ENCODE peak calls at places on chromosomes 3 and 15, in nine cellular contexts. V, G, P, H, C, D, X, T and A are unnamed samples.

GRCh38 chr15:58383876-58384275 is 47.9 kb upstream of the LIPC start:
- DNase-seq in T (no peak), C (no peak), G (no peak), P (no peak), V (no peak), X (peak; percentile 54), H (no peak), D (no peak), A (no peak)

GRCh38 chr15:59642351-59642750 is 15.0 kb downstream of the GTF2A2 start:
- DNase-seq in G (no peak), H (no peak), D (no peak), X (no peak), T (no peak), C (peak; percentile 19), V (no peak), P (no peak), A (no peak)

GRCh38 chr15:72248514-72248913 is 17.5 kb upstream of the PKM start:
- DNase-seq in V (no peak), C (no peak), H (no peak), T (no peak), X (no peak), P (no peak), D (no peak), G (no peak), A (no peak)

GRCh38 chr3:16503191-16503776 is 10.2 kb downstream of the RFTN1 start:
- DNase-seq in C (no peak), D (no peak), X (no peak), T (no peak), G (no peak), P (no peak), V (no peak), H (no peak), A (no peak)

GRCh38 chr3:126927846-126928245 is 55.1 kb upstream of the PLXNA1 start:
- DNase-seq in X (no peak), P (no peak), H (no peak), D (no peak), T (no peak), G (peak; percentile 47), C (no peak), V (no peak), A (no peak)

GRCh38 chr3:112092439-112093179 is 6.4 kb downstream of the C3orf52 start:
- DNase-seq in H (no peak), V (no peak), C (peak; percentile 24), T (no peak), P (no peak), D (no peak), X (no peak), G (peak; percentile 33), A (peak; percentile 44)

GRCh38 chr15:76588811-76589747 is 252.5 kb downstream of the ISL2 start:
- DNase-seq in V (no peak), C (no peak), G (no peak), H (no peak), T (no peak), D (no peak), P (no peak), X (no peak), A (no peak)

GRCh38 chr3:195003893-195004289 is 267.1 kb downstream of the XXYLT1 start:
- DNase-seq in P (peak; percentile 57), V (no peak), T (no peak), H (no peak), D (no peak), G (no peak), X (no peak), C (no peak), A (no peak)

GRCh38 chr3:56839784-56840724 is 38.3 kb upstream of the ARHGEF3 start:
- DNase-seq in G (peak; percentile 55), P (no peak), H (no peak), V (no peak), D (no peak), T (no peak), X (no peak), C (peak; percentile 38), A (no peak)

GRCh38 chr3:189195302-189195701 is 23.5 kb downstream of the TPRG1 start:
- DNase-seq in D (no peak), V (no peak), G (no peak), P (no peak), X (peak; percentile 48), H (no peak), C (no peak), T (peak; percentile 42), A (no peak)

GRCh38 chr3:33994568-33994967 is 196.1 kb downstream of the PDCD6IP start:
- DNase-seq in X (no peak), C (no peak), D (no peak), G (no peak), P (no peak), H (no peak), V (no peak), T (no peak), A (no peak)

GRCh38 chr3:38658886-38659285 is 9.4 kb upstream of the SCN5A start:
- DNase-seq in T (no peak), P (no peak), H (no peak), C (no peak), V (no peak), D (no peak), G (no peak), X (no peak), A (no peak)

GRCh38 chr3:38657369-38657768 is 7.9 kb upstream of the SCN5A start:
- DNase-seq in C (no peak), H (no peak), T (no peak), X (no peak), G (no peak), P (no peak), V (no peak), D (no peak), A (no peak)

GRCh38 chr3:38653685-38654537 is 4.4 kb upstream of the SCN5A start:
- DNase-seq in P (no peak), T (no peak), X (no peak), G (no peak), V (no peak), H (no peak), D (no peak), C (no peak), A (no peak)

GRCh38 chr3:38652934-38653333 is 3.4 kb upstream of the SCN5A start:
- DNase-seq in C (no peak), T (no peak), H (no peak), P (no peak), G (no peak), D (no peak), V (no peak), X (no peak), A (no peak)

DNA sequence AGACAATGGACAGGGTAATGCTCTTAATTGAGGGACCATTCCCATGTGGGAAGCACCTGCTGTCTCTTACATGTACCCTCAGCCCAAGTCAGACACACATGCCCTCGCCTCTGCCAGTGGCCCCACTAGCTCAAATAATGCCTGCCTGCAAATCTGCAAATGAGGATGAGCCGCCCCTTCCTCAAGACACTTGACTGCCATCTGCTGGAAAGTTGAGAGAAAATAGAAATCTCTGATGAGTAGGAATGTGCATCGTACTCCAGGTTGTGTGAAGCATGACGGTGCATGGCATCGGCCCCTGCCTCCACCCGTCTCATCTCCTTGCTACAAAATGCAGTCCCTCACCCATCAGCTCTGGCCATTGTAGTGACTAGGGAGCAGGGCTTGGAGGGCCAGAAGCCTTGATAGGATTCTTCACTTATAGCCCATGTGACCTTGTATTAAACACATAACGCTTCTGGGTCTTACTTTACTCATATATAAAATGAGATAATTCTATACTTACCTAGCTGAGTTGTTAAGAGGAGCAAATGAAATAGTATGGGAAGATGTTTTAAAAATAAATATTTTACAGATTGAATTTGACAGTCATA is 6.3 kb upstream of the SCN5A start:
- DNase-seq in X (no peak), G (peak; percentile 16), T (no peak), D (peak; percentile 17), P (no peak), C (peak; percentile 46), V (peak; percentile 50), H (no peak), A (no peak)
- TF ChIP-seq CTCF in X (peak; percentile 14), G (peak; percentile 73), T (peak; percentile 26), D (peak; percentile 47), P (no peak), C (peak; percentile 48), V (peak; percentile 68), H (peak; percentile 62), A (peak; percentile 29)

GRCh38 chr15:37636736-37637135 is 297.7 kb upstream of the TMCO5A start:
- DNase-seq in D (no peak), C (no peak), H (no peak), V (no peak), G (no peak), P (no peak), X (no peak), T (no peak), A (no peak)

GRCh38 chr15:37638139-37638538 is 296.3 kb upstream of the TMCO5A start:
- DNase-seq in C (no peak), G (no peak), H (no peak), D (no peak), V (no peak), X (no peak), P (no peak), T (no peak), A (no peak)
- TF ChIP-seq CTCF in C (no peak), G (no peak), H (no peak), D (no peak), V (no peak), X (no peak), P (no peak), T (no peak), A (no peak)

DNA sequence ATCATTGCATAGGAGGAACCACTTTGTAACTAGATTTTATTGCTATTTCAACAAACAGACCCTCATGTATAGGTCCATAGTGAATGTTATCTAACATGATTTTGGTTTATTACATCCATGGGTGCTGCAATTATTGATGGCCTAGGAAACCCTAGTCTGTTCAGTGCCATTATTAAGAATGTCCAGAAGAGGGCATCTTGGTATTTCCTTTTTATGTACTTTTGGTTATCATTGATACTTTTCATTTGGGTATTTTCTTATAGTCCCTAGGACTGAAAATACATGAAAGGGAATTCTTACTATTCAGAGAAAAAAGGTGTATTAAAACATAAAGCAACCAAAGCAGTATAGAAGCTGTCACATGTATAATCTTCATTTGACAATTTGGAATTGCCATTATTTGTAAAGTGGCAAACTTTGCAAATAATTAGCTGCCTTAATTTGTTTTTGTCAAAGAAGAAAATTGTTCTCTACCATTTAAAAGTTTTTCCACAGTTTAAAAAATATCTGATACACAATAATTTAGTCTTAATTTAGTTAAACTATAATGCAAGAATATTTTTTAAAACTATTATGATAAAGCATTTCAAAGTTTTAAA is 48.7 kb downstream of the CNOT10 start:
- DNase-seq in G (peak; percentile 11), T (no peak), X (no peak), C (peak; percentile 70), D (no peak), P (no peak), H (no peak), V (peak; percentile 19), A (no peak)
- TF ChIP-seq CTCF in G (peak; percentile 52), T (peak; percentile 42), X (peak; percentile 54), C (peak; percentile 40), D (peak; percentile 40), P (no peak), H (peak; percentile 80), V (peak; percentile 75), A (peak; percentile 13)

DNA sequence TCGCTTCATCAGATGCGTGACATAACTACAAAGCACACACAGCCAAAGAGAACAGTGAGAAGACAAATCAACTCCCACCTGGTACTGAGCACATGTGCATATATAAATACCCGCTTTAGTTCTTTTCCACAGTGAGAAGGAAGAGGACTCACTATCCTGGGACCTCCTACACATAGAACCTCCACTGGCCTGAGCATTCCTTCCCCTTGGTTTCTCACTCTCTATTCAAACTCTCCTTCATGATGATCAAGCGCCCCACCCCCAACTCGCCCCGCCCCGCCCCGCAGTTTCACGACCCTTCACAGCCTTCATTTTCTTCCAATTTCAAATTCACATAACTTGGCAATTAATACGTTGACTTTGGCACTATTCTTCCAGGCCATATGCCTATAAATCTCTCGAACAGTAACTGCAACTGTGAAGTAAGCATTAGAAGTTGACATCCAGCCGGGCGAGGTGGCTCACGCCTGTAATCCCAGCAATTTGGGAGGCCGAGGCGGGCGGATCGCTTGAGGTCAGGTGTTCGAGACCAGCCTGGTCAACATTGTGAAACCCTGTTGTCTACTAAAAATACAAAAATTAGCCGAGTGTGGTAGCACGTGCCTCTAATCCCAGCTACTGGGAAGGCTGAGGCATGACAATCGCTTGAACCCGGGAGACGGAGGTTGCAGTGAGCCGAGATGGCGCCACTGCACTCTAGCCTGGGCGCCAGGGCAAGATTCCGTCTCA is 1.1 kb downstream of the RPS17 start:
- DNase-seq in H (no peak), D (no peak), X (no peak), V (no peak), T (no peak), G (no peak), P (no peak), C (no peak), A (peak; percentile 8)
- TF ChIP-seq CTCF in H (no peak), D (no peak), X (no peak), V (no peak), T (no peak), G (no peak), P (no peak), C (no peak), A (no peak)